ENCODE peak calls at places on chromosome 14, in five cellular contexts. U, H, B, A and L are unnamed samples.

GRCh38 chr14:52650774-52651173 is 44.6 kb downstream of the ERO1A start:
- DNase-seq in A (no peak), U (no peak), B (peak), H (peak), L (peak)

GRCh38 chr14:65357091-65357490 is 55.4 kb upstream of the FUT8 start:
- DNase-seq in B (no peak), H (peak), U (no peak), A (peak), L (peak)

GRCh38 chr14:103584326-103584915 is 21.7 kb downstream of the COA8 start:
- DNase-seq in B (no peak), U (no peak), A (no peak), H (no peak), L (no peak)

GRCh38 chr14:35378638-35379568 is 25.6 kb downstream of the NFKBIA start:
- DNase-seq in B (no peak), H (peak), A (no peak), U (no peak), L (no peak)

GRCh38 chr14:20468773-20469241 is 399 bp upstream of the PNP start:
- DNase-seq in B (peak), A (no peak), U (no peak), H (no peak), L (no peak)

GRCh38 chr14:95445676-95446075 is 70.8 kb downstream of the SYNE3 start:
- DNase-seq in H (no peak), A (no peak), U (no peak), B (no peak), L (no peak)

GRCh38 chr14:99261916-99262787 is 9.8 kb downstream of the BCL11B start:
- DNase-seq in B (no peak), A (no peak), U (no peak), H (no peak), L (no peak)

GRCh38 chr14:103549361-103550311 is 12.8 kb downstream of the BAG5 start:
- DNase-seq in B (peak), A (peak), U (no peak), H (no peak), L (no peak)

GRCh38 chr14:100213587-100213955 is 25.4 kb upstream of the YY1 start:
- DNase-seq in H (no peak), A (no peak), B (no peak), U (no peak), L (no peak)

GRCh38 chr14:24310387-24310665 is 386 bp downstream of the LTB4R2 start:
- DNase-seq in B (no peak), H (no peak), U (no peak), A (no peak), L (no peak)

GRCh38 chr14:53615254-53615653 is 341.4 kb downstream of the BMP4 start:
- DNase-seq in B (no peak), H (no peak), U (no peak), A (no peak), L (no peak)

GRCh38 chr14:32656609-32657008 is 282.1 kb upstream of the NPAS3 start:
- DNase-seq in B (no peak), U (no peak), A (no peak), H (no peak), L (no peak)

GRCh38 chr14:38951451-38951850 is 151.6 kb downstream of the SEC23A start:
- DNase-seq in B (no peak), A (no peak), U (no peak), H (peak), L (peak)

GRCh38 chr14:63212209-63212608 is 8.0 kb downstream of the RHOJ start:
- DNase-seq in B (no peak), H (no peak), U (no peak), A (no peak), L (no peak)

GRCh38 chr14:87810711-87811110 is 182.3 kb downstream of the GALC start:
- DNase-seq in H (no peak), B (no peak), U (no peak), A (no peak), L (no peak)

GRCh38 chr14:91929700-91930099 is 17.8 kb downstream of the FBLN5 start:
- DNase-seq in H (peak), U (no peak), B (no peak), A (no peak), L (peak)

GRCh38 chr14:72961579-72962335 is 35.5 kb downstream of the DCAF4 start:
- DNase-seq in B (no peak), U (no peak), H (peak), A (no peak), L (peak)

GRCh38 chr14:24362241-24362960 is 5.6 kb upstream of the NFATC4 start:
- DNase-seq in U (no peak), H (peak), B (no peak), A (no peak), L (no peak)

GRCh38 chr14:68633131-68633991 is 159.5 kb downstream of the ZFP36L1 start:
- DNase-seq in B (no peak), U (no peak), H (peak), A (peak), L (peak)

GRCh38 chr14:71465316-71465715 is 466.9 kb upstream of the RGS6 start:
- DNase-seq in B (no peak), U (no peak), H (peak), A (no peak), L (no peak)

GRCh38 chr14:46769292-46769691 is 117.7 kb upstream of the RPL10L start:
- DNase-seq in B (no peak), A (no peak), U (no peak), H (no peak), L (no peak)

GRCh38 chr14:104425763-104426691 is 153.5 kb upstream of the C14orf180 start:
- DNase-seq in A (no peak), H (no peak), B (no peak), U (peak), L (no peak)

GRCh38 chr14:31291210-31291609 is 83.6 kb upstream of the HECTD1 start:
- DNase-seq in B (no peak), U (no peak), A (no peak), H (peak), L (no peak)

GRCh38 chr14:106029959-106030358 is 503.6 kb downstream of the TMEM121 start:
- DNase-seq in B (no peak), U (no peak), A (no peak), H (no peak), L (no peak)

GRCh38 chr14:33686218-33686617 is 264.7 kb downstream of the EGLN3 start:
- DNase-seq in H (peak), U (no peak), B (no peak), A (no peak), L (no peak)

GRCh38 chr14:85357120-85357519 is 172.8 kb upstream of the FLRT2 start:
- DNase-seq in B (no peak), H (no peak), U (no peak), A (no peak), L (no peak)

GRCh38 chr14:32509632-32510187 is 180.6 kb downstream of the AKAP6 start:
- DNase-seq in U (peak), A (peak), B (no peak), H (peak), L (peak)

GRCh38 chr14:23881292-23881691 is 72.3 kb upstream of the DHRS4 start:
- DNase-seq in B (no peak), A (no peak), H (peak), U (no peak), L (peak)

GRCh38 chr14:99779751-99780150 is 13.5 kb upstream of the EML1 start:
- DNase-seq in A (no peak), H (peak), B (no peak), U (no peak), L (no peak)

GRCh38 chr14:23789696-23790095 is 153.5 kb downstream of the DHRS2 start:
- DNase-seq in U (no peak), H (no peak), A (no peak), B (no peak), L (no peak)

GRCh38 chr14:89401783-89402182 is 15.2 kb downstream of the FOXN3 start:
- DNase-seq in B (no peak), U (no peak), A (no peak), H (no peak), L (no peak)

GRCh38 chr14:60651936-60652673 is 2.8 kb upstream of the SIX1 start:
- DNase-seq in U (no peak), B (no peak), H (no peak), A (no peak), L (peak)

GRCh38 chr14:94397279-94397898 is 9.0 kb upstream of the SERPINA1 start:
- DNase-seq in A (no peak), B (no peak), U (no peak), H (no peak), L (no peak)

GRCh38 chr14:32657081-32657480 is 281.6 kb upstream of the NPAS3 start:
- DNase-seq in H (peak), A (no peak), B (no peak), U (peak), L (peak)

GRCh38 chr14:28626780-28627179 is 139.8 kb upstream of the FOXG1 start:
- DNase-seq in H (no peak), B (no peak), A (no peak), U (no peak), L (no peak)

GRCh38 chr14:34190746-34191145 is 239.9 kb upstream of the EGLN3 start:
- DNase-seq in U (no peak), H (no peak), A (no peak), B (no peak), L (no peak)

GRCh38 chr14:49306152-49306751 is 279.9 kb downstream of the RPS29 start:
- DNase-seq in A (no peak), H (peak), U (no peak), B (peak), L (peak)

GRCh38 chr14:73786632-73786941 is 65.0 kb upstream of the PTGR2 start:
- DNase-seq in A (peak), U (no peak), H (no peak), B (no peak), L (peak)

GRCh38 chr14:77076118-77076631 is 21.9 kb upstream of the CIPC start:
- DNase-seq in B (no peak), U (peak), H (no peak), A (peak), L (peak)